ENCODE peak calls at places on chromosomes 11 and 22, in five cellular contexts. K, J, H, L and R are unnamed samples.

GRCh38 chr11:75536786-75537629 is 11.3 kb upstream of the GDPD5 start:
- DNase-seq in K (no peak), L (no peak), J (no peak), H (peak; percentile 69), R (no peak)

GRCh38 chr11:120780239-120780638 is 243.7 kb upstream of the TBCEL start:
- DNase-seq in H (peak; percentile 53), L (no peak), J (no peak), K (no peak), R (no peak)

GRCh38 chr11:126072141-126072741 is 9.6 kb upstream of the CDON start:
- DNase-seq in H (peak; percentile 3), J (no peak), L (no peak), K (no peak), R (no peak)

GRCh38 chr22:32219030-32219429 is 14.2 kb upstream of the RFPL2 start:
- DNase-seq in K (no peak), H (no peak), L (no peak), J (no peak), R (no peak)

GRCh38 chr11:17686185-17686980 is 33.0 kb upstream of the MYOD1 start:
- DNase-seq in K (no peak), H (no peak), L (no peak), J (no peak), R (no peak)

GRCh38 chr22:32754413-32755041 is 47.0 kb upstream of the TIMP3 start:
- DNase-seq in J (peak; percentile 44), L (no peak), K (no peak), H (peak; percentile 77), R (no peak)

GRCh38 chr11:64810891-64811272 is 531 bp upstream of the MEN1 start:
- DNase-seq in H (no peak), J (no peak), L (peak; percentile 47), K (no peak), R (no peak)

GRCh38 chr22:28417426-28417825 is 262.2 kb downstream of the TTC28 start:
- DNase-seq in J (no peak), K (no peak), L (no peak), H (no peak), R (no peak)

GRCh38 chr22:24400726-24401596 is 26.4 kb upstream of the ADORA2A start:
- DNase-seq in H (peak; percentile 73), K (no peak), J (no peak), L (no peak), R (no peak)

GRCh38 chr11:1817000-1817399 is 17.8 kb upstream of the SYT8 start:
- DNase-seq in H (no peak), J (no peak), L (no peak), K (no peak), R (no peak)

GRCh38 chr22:23237841-23238240 is 57.5 kb downstream of the BCR start:
- DNase-seq in K (no peak), H (no peak), L (no peak), J (no peak), R (no peak)

GRCh38 chr11:12800032-12800671 is 125.9 kb downstream of the TEAD1 start:
- DNase-seq in J (no peak), L (no peak), H (peak; percentile 87), K (no peak), R (peak; percentile 58)